ENCODE peak calls at places on chromosomes 5 and 9, in five cellular contexts. One of them, this sample, is unnamed.

GRCh38 chr9:35070823-35071813 is 1.3 kb downstream of the VCP start:
- DNase-seq in thyroid gland: peak; percentile 48
- DNase-seq in A549: no peak
- DNase-seq in HCT116: no peak
- DNase-seq in stomach: peak; percentile 30
- DNase-seq in this sample: no peak

GRCh38 chr5:132456553-132457361 is 33.8 kb downstream of the IRF1 start:
- DNase-seq in A549: no peak
- DNase-seq in stomach: peak; percentile 62
- DNase-seq in HCT116: no peak
- DNase-seq in thyroid gland: peak; percentile 29
- DNase-seq in this sample: peak; percentile 73

GRCh38 chr9:77132991-77133390 is 44.3 kb upstream of the VPS13A start:
- DNase-seq in stomach: no peak
- DNase-seq in A549: no peak
- DNase-seq in HCT116: no peak
- DNase-seq in thyroid gland: no peak
- DNase-seq in this sample: no peak

GRCh38 chr5:180142008-180142803 is 66.8 kb downstream of the RASGEF1C start:
- DNase-seq in stomach: no peak
- DNase-seq in A549: no peak
- DNase-seq in HCT116: no peak
- DNase-seq in thyroid gland: no peak
- DNase-seq in this sample: no peak

GRCh38 chr5:172920447-172920849 is 38.8 kb upstream of the RPL26L1 start:
- DNase-seq in A549: peak; percentile 97
- DNase-seq in HCT116: no peak
- DNase-seq in stomach: no peak
- DNase-seq in thyroid gland: no peak
- DNase-seq in this sample: peak; percentile 97

GRCh38 chr9:33620738-33621439 is 96.8 kb downstream of the ANKRD18B start:
- DNase-seq in A549: peak; percentile 23
- DNase-seq in HCT116: no peak
- DNase-seq in stomach: no peak
- DNase-seq in thyroid gland: peak; percentile 14
- DNase-seq in this sample: no peak

GRCh38 chr5:76402251-76402879 is 720 bp upstream of the IQGAP2 start:
- DNase-seq in stomach: peak; percentile 64
- DNase-seq in A549: peak; percentile 21
- DNase-seq in HCT116: no peak
- DNase-seq in thyroid gland: peak; percentile 61
- DNase-seq in this sample: peak; percentile 41

GRCh38 chr9:111349766-111350165 is 19.7 kb upstream of the OR2K2 start:
- DNase-seq in thyroid gland: no peak
- DNase-seq in HCT116: no peak
- DNase-seq in stomach: no peak
- DNase-seq in A549: peak; percentile 27
- DNase-seq in this sample: no peak

GRCh38 chr9:13444696-13445095 is 165.2 kb upstream of the MPDZ start:
- DNase-seq in A549: no peak
- DNase-seq in thyroid gland: no peak
- DNase-seq in stomach: no peak
- DNase-seq in HCT116: no peak
- DNase-seq in this sample: no peak

DNA sequence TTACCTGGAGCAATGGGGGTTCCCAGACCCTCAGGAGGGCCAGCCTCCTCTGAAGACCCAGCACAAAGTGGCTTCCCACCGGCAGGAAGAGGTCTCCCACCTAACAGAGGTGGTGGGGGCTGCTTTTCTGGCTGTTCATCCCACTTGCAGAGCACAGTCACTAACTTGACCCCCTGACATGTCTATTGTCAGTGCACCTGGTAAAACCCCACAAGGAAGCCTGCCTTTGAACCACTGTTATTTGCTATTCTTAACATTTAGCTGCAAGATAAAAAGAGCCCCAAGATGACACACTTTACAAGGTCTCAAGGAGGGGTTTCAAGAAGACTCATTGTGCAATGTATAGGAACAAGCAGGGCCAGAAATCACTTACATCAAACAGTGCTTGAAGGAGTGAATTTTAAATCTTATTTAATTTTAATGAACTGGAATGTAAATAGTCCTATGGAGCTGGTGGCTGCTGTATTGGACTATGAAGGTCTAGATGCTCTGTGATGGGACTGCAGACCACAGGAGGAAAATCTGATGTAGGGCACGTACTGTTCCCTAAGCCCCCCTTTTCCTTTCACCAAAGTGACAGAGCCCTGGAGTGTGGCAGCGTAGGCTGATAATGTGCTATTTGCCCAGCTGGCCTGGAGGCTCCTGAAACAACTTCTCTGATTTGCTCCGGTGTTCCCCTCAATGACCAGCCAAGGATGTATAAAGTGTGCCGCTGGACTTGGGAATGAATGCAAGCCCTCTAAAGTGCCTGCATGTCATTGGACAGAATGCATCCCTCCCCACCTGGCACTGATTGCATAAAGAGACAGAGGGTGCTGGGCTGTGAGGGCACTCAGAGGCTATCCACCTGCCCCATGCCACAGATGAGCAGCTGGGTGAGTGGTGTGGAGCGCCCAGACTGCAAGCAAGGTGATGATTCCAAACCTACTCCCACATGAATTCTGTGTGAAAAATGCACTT is 80.2 kb downstream of the PTPN3 start:
- DNase-seq in thyroid gland: peak; percentile 96
- DNase-seq in A549: no peak
- DNase-seq in HCT116: no peak
- DNase-seq in stomach: no peak
- DNase-seq in this sample: no peak
- H3K4me3 ChIP-seq in thyroid gland: no peak overlapping the region
- H3K4me3 ChIP-seq in A549: no peak overlapping the region
- H3K4me3 ChIP-seq in HCT116: no peak overlapping the region
- H3K4me3 ChIP-seq in stomach: no peak overlapping the region
- H3K4me3 ChIP-seq in this sample: no peak overlapping the region

DNA sequence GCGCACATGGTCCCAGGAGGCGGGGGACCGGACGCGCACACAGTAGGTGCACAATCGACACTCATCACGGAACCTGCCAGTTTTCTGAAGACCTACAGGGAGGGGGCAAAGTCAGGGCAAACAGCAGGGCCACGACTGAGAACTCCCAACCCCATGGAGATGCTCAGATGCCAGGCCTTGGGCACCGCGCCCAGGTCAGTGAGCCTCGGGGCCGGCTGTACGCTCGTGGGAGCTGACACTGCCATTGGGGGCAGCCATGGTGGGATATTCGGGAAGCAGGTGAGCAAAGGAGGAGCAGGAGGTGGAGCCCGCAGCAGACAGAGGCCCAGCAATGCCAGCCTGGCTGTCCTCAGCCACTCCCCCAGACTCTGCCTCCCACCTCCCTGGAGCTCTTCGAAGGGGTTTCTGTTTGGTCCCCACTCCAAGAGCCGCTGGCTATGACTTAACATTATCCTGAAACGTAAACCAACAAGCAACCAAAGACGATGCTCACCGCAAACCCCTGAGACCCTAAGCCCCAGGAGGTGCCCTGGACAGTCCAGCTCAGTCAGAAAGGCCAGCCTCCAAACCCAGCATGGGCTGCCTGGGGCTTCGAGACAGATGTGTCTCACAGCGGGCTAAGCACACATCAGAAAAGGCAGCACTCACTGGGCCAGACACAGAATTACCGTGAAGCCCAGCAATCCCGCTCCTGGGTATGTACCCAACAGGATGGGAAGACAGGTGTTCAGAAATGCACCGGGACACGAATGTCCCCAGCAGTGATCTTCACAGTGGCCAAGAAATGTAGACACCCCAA is 78.4 kb downstream of the VAV2 start:
- DNase-seq in stomach: no peak
- DNase-seq in A549: no peak
- DNase-seq in HCT116: no peak
- DNase-seq in thyroid gland: no peak
- DNase-seq in this sample: no peak
- H3K4me1 ChIP-seq in stomach: no peaks in the 10 kb centered on the region
- H3K4me1 ChIP-seq in A549: no peaks in the 10 kb centered on the region
- H3K4me1 ChIP-seq in HCT116: no peaks in the 10 kb centered on the region
- H3K4me1 ChIP-seq in thyroid gland: peaks cover 7% of the 10 kb centered on the region
- H3K4me1 ChIP-seq in this sample: peaks cover 5% of the 10 kb centered on the region

GRCh38 chr5:151075698-151076331 is 5.0 kb downstream of the TNIP1 start:
- DNase-seq in stomach: peak; percentile 73
- DNase-seq in thyroid gland: peak; percentile 79
- DNase-seq in A549: peak; percentile 44
- DNase-seq in HCT116: no peak
- DNase-seq in this sample: peak; percentile 71
- TF ChIP-seq POLR2A in stomach: no peak
- TF ChIP-seq POLR2A in thyroid gland: no peak
- TF ChIP-seq POLR2A in A549: no peak
- TF ChIP-seq POLR2A in HCT116: no peak
- TF ChIP-seq POLR2A in this sample: no peak

GRCh38 chr9:16710888-16711287 is 159.6 kb downstream of the BNC2 start:
- DNase-seq in stomach: no peak
- DNase-seq in thyroid gland: no peak
- DNase-seq in A549: no peak
- DNase-seq in HCT116: no peak
- DNase-seq in this sample: no peak
- H3K4me3 ChIP-seq in stomach: no peak overlapping the region
- H3K4me3 ChIP-seq in thyroid gland: no peak overlapping the region
- H3K4me3 ChIP-seq in A549: no peak overlapping the region
- H3K4me3 ChIP-seq in HCT116: no peak overlapping the region
- H3K4me3 ChIP-seq in this sample: no peak overlapping the region

DNA sequence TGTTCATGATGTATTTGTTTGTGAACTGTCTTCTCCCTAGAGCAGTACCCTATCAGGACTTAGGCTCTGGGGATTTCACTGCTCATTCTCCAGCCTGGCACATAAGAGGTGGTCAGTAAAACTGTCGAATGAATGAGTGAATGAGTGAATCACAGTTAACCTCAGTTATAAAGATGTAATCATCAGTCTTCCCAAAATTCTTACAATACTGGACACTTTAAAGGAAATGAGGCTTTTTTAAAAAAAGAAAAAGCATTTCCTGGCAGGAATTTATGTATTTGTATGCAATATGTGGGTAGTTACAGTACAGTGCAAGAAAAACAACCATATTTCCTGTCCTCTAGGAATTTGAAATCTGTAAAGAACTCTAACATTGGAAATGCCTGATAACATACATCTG is 59.6 kb downstream of the RAI14 start:
- DNase-seq in HCT116: no peak
- DNase-seq in thyroid gland: no peak
- DNase-seq in stomach: no peak
- DNase-seq in A549: no peak
- DNase-seq in this sample: no peak
- H3K4me1 ChIP-seq in HCT116: peaks cover 6% of the 10 kb centered on the region
- H3K4me1 ChIP-seq in thyroid gland: peaks cover 8% of the 10 kb centered on the region
- H3K4me1 ChIP-seq in stomach: peaks cover 9% of the 10 kb centered on the region
- H3K4me1 ChIP-seq in A549: peaks cover 19% of the 10 kb centered on the region
- H3K4me1 ChIP-seq in this sample: no peaks in the 10 kb centered on the region

GRCh38 chr5:65483474-65484346 is 2.0 kb upstream of the ADAMTS6 start:
- DNase-seq in stomach: no peak
- DNase-seq in HCT116: peak; percentile 52
- DNase-seq in A549: peak; percentile 63
- DNase-seq in thyroid gland: no peak
- DNase-seq in this sample: no peak
- TF ChIP-seq POLR2A in stomach: no peak
- TF ChIP-seq POLR2A in HCT116: no peak
- TF ChIP-seq POLR2A in A549: no peak
- TF ChIP-seq POLR2A in thyroid gland: no peak
- TF ChIP-seq POLR2A in this sample: no peak